ENCODE peak calls at places on chromosomes 3 and 15, in seven cellular contexts. M, D, G, A, F, Y and S are unnamed samples.

GRCh38 chr15:39729500-39729899 is 53.1 kb downstream of the FSIP1 start:
- DNase-seq in G (no peak), D (no peak), F (no peak), M (no peak), Y (no peak), A (no peak), S (no peak)

GRCh38 chr15:29037997-29038700 is 152.4 kb downstream of the APBA2 start:
- DNase-seq in Y (no peak), G (no peak), M (no peak), A (no peak), F (no peak), D (no peak), S (no peak)

GRCh38 chr15:40463886-40464545 is 6.8 kb upstream of the CHST14 start:
- DNase-seq in Y (no peak), D (no peak), F (no peak), G (no peak), M (no peak), A (no peak), S (no peak)

GRCh38 chr3:160403796-160404510 is 4.5 kb downstream of the SMC4 start:
- DNase-seq in F (no peak), Y (no peak), M (no peak), G (no peak), D (no peak), A (no peak), S (no peak)

GRCh38 chr3:62261121-62261520 is 112.2 kb downstream of the FEZF2 start:
- DNase-seq in F (no peak), Y (no peak), A (no peak), M (no peak), G (no peak), D (no peak), S (no peak)

GRCh38 chr15:90840157-90840855 is 28.1 kb upstream of the FURIN start:
- DNase-seq in F (no peak), D (no peak), G (no peak), Y (no peak), A (no peak), M (no peak), S (no peak)

GRCh38 chr3:128133273-128133883 is 9.8 kb upstream of the RUVBL1 start:
- DNase-seq in F (no peak), A (peak; percentile 46), G (peak; percentile 51), Y (no peak), M (no peak), D (peak; percentile 20), S (no peak)

GRCh38 chr15:70875001-70875782 is 17.0 kb downstream of the THAP10 start:
- DNase-seq in M (no peak), G (peak; percentile 64), F (no peak), A (no peak), D (no peak), Y (no peak), S (no peak)

GRCh38 chr15:94670436-94671034 is 439.2 kb downstream of the MCTP2 start:
- DNase-seq in M (no peak), D (no peak), A (peak; percentile 2), F (no peak), G (peak; percentile 60), Y (no peak), S (peak; percentile 39)

GRCh38 chr15:57017024-57017423 is 98.6 kb downstream of the TCF12 start:
- DNase-seq in D (no peak), F (no peak), Y (no peak), M (no peak), A (no peak), G (peak; percentile 19), S (no peak)
- TF ChIP-seq CTCF in D (no peak), F (peak; percentile 19), Y (no peak), M (no peak), A (peak; percentile 25), G (peak; percentile 39), S (no peak)

DNA sequence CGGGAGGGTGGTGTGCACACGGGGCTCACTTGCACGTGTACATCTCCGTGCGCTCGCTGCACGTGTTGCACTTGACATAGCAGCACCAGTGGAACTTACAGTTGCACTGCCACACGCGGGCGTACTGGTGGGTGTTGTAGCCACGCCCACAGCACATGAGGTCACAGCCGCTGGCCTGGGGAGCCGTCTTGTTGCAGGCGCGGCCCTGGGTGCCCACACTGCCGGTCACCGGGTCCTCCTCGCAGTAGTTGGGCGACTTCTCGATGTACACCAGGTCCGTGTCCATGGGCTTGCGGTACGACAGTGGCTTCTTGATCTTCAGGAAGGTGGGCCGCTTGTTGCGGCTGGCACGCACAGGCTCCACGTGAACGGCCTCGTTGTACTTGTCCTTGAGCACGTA is 61.0 kb downstream of the WNT7A start:
- DNase-seq in G (no peak), Y (no peak), M (no peak), A (no peak), F (peak; percentile 42), D (no peak), S (no peak)
- TF ChIP-seq CTCF in G (no peak), Y (no peak), M (no peak), A (no peak), F (no peak), D (no peak), S (no peak)

GRCh38 chr15:65032823-65033537 is 3.5 kb upstream of the MTFMT start:
- DNase-seq in F (peak; percentile 66), A (no peak), Y (peak; percentile 86), M (peak; percentile 40), D (peak; percentile 49), G (peak; percentile 83), S (peak; percentile 51)
- TF ChIP-seq CTCF in F (peak; percentile 69), A (peak; percentile 55), Y (peak; percentile 79), M (peak; percentile 40), D (peak; percentile 71), G (peak; percentile 86), S (peak; percentile 72)

GRCh38 chr15:48176097-48176496 is 2.0 kb downstream of the MYEF2 start:
- DNase-seq in Y (no peak), F (no peak), A (peak; percentile 2), G (no peak), D (no peak), M (no peak), S (no peak)

GRCh38 chr15:48178612-48178931 is 477 bp upstream of the MYEF2 start:
- DNase-seq in G (no peak), M (no peak), F (no peak), Y (no peak), A (no peak), D (no peak), S (no peak)

GRCh38 chr15:48177383-48177874 is 666 bp downstream of the MYEF2 start:
- DNase-seq in A (peak; percentile 16), Y (no peak), G (peak; percentile 42), M (no peak), F (no peak), D (no peak), S (peak; percentile 59)

GRCh38 chr15:48176957-48177356 is 1.1 kb downstream of the MYEF2 start:
- DNase-seq in F (no peak), Y (no peak), G (no peak), M (no peak), D (no peak), A (no peak), S (no peak)

DNA sequence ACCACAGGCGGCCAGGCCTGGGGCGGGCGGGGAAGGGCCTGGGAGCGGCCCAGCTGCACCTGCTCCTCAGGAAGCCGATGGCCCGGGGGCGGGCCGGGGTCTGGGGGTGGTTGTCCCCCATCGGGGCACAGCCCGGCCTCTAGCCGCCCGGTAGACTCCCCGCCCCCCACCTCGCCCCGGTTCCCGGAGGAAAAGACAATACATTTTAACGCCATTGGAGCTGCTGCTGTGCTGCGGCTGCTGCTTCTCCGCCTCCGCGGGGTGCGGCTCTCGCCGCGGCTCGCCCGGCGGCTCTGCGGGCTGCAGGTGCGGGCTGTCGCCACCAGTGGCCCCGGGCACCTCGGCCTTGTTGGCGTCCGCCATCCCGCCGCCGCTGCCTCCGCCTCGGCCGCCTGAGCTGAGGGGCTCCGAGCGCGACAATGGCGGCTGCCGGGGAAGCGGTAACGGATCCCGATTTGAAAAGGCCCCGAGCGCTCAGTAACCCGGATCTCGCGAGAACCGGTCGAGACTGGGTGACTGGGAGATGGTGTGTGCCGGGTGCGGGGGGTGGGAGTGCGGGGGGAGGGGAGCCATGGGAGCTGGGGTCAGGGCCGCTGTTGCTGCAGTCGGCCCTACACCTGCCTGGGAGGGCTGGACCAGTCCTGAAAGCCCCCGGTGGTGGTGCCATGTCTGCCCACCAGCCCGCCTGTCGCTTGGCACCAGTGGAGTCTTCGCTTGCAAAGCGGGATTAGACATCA is at the start of gene MYEF2:
- DNase-seq in G (peak; percentile 50), F (peak; percentile 80), Y (peak; percentile 83), A (peak; percentile 19), M (peak; percentile 75), D (peak; percentile 73), S (peak; percentile 87)
- TF ChIP-seq CTCF in G (no peak), F (peak; percentile 14), Y (no peak), A (no peak), M (no peak), D (no peak), S (no peak)

GRCh38 chr15:101070502-101071273 is 151.5 kb downstream of the LRRK1 start:
- DNase-seq in Y (no peak), M (no peak), A (peak; percentile 45), G (peak; percentile 55), D (no peak), F (peak; percentile 31), S (no peak)

GRCh38 chr15:101070024-101070423 is 150.9 kb downstream of the LRRK1 start:
- DNase-seq in G (no peak), F (peak; percentile 24), A (no peak), D (no peak), Y (no peak), M (no peak), S (no peak)

GRCh38 chr15:101068523-101068960 is 149.4 kb downstream of the LRRK1 start:
- DNase-seq in A (no peak), D (no peak), G (no peak), M (no peak), Y (no peak), F (peak; percentile 45), S (no peak)

GRCh38 chr15:101067660-101068522 is 148.7 kb downstream of the LRRK1 start:
- DNase-seq in A (no peak), Y (no peak), F (peak; percentile 17), M (no peak), G (no peak), D (no peak), S (no peak)

DNA sequence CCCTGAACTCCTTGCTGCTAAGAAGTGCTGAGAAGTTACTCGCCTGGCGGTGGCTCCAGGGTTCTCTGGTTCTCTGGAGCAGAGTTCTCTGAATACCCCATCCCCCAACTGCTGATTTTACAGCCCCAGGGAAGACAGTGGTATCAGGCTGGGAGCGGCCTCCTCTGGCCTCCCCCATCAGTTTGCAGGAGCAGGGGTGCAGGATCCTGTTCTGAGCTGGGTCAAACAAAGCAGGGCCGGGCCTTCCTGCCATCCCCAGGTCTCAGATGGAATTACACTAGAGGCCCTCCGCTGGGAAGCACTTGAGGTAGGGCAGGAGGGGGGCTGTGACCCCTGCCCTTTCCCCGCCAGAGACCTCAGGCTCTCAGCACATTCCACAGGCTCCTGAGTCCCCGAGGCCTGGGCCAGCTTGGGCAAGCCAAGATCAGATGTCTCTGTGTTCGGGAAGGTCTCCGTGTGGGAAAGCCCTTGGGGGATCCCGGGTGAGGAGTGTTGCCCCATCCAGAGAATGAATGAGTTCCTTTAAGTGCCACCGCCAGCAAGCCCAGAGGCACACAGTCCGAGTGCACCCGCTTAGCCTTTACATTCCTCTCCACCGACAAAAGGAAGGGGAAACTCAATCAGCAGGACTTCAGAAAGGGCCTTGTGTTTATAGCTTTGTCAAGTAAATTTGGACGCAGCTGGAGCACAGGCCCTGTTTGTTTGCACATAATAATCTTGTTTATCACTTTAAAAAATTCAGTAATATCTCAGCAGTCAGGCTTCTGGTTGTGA is 150.0 kb downstream of the LRRK1 start:
- DNase-seq in M (no peak), Y (no peak), G (no peak), F (peak; percentile 45), A (no peak), D (peak; percentile 31), S (no peak)
- TF ChIP-seq CTCF in M (no peak), Y (no peak), G (no peak), F (no peak), A (peak; percentile 25), D (peak; percentile 51), S (no peak)

GRCh38 chr3:38157117-38157516 is 8.2 kb upstream of the OXSR1 start:
- DNase-seq in M (no peak), Y (no peak), A (no peak), D (no peak), F (no peak), G (no peak), S (no peak)
- TF ChIP-seq CTCF in M (no peak), Y (no peak), A (no peak), D (no peak), F (no peak), G (no peak), S (no peak)